ENCODE peak calls at places on chromosomes 3 and 15, in ten cellular contexts. F is AG09309, R is bronchial epithelial cell, B is mesothelial cell of epicardium, Y is OCI-LY7, M is heart left ventricle, N is A549, A is GM12865, V is WERI-Rb-1, H is Calu3. S is an unnamed sample.

GRCh38 chr3:71119171-71119570 is 464.4 kb downstream of the FOXP1 start:
- DNase-seq in F (no peak), R (peak), B (no peak), Y (no peak), M (no peak), N (no peak), A (no peak), V (no peak), H (no peak), S (no peak)

GRCh38 chr3:8343058-8343457 is 158.6 kb upstream of the LMCD1 start:
- DNase-seq in F (no peak), R (no peak), B (no peak), Y (no peak), M (no peak), N (no peak), A (no peak), V (no peak), H (no peak), S (no peak)

GRCh38 chr3:184317201-184317600 is 2.8 kb downstream of the EIF4G1 start:
- DNase-seq in F (no peak), R (no peak), B (no peak), Y (no peak), M (no peak), N (no peak), A (no peak), V (no peak), H (no peak), S (no peak)

GRCh38 chr3:169041677-169042171 is 621.8 kb downstream of the MECOM start:
- DNase-seq in F (peak), R (peak), B (no peak), Y (no peak), M (no peak), N (peak), A (no peak), V (no peak), H (no peak), S (no peak)

GRCh38 chr3:13479332-13479581 is 849 bp upstream of the HDAC11 start:
- DNase-seq in F (no peak), R (no peak), B (no peak), Y (no peak), M (peak), N (no peak), A (no peak), V (no peak), H (peak), S (no peak)

GRCh38 chr3:48678056-48678455 is 7.7 kb downstream of the NCKIPSD start:
- DNase-seq in F (no peak), R (no peak), B (no peak), Y (no peak), M (no peak), N (no peak), A (no peak), V (no peak), H (no peak), S (no peak)

GRCh38 chr3:170077406-170077805 is 39.6 kb downstream of the GPR160 start:
- DNase-seq in F (no peak), R (no peak), B (no peak), Y (peak), M (no peak), N (no peak), A (no peak), V (no peak), H (no peak), S (no peak)

GRCh38 chr15:68416158-68416535 is 15.8 kb downstream of the ITGA11 start:
- DNase-seq in F (no peak), R (no peak), B (no peak), Y (no peak), M (no peak), N (no peak), A (no peak), V (no peak), H (no peak), S (no peak)

GRCh38 chr3:112327371-112327951 is 5.5 kb upstream of the CD200 start:
- DNase-seq in F (peak), R (peak), B (no peak), Y (peak), M (no peak), N (peak), A (peak), V (peak), H (peak), S (peak)

GRCh38 chr3:194043516-194043915 is 92.4 kb upstream of the HES1 start:
- DNase-seq in F (peak), R (peak), B (no peak), Y (no peak), M (no peak), N (no peak), A (no peak), V (no peak), H (no peak), S (no peak)

GRCh38 chr15:98126326-98127090 is 166.0 kb downstream of the ARRDC4 start:
- DNase-seq in F (no peak), R (peak), B (no peak), Y (no peak), M (no peak), N (no peak), A (no peak), V (no peak), H (no peak), S (no peak)

GRCh38 chr3:197331131-197331530 is 32.7 kb upstream of the DLG1 start:
- DNase-seq in F (no peak), R (peak), B (no peak), Y (no peak), M (no peak), N (no peak), A (peak), V (no peak), H (no peak), S (no peak)

GRCh38 chr3:149449799-149450198 is 24.7 kb upstream of the TM4SF4 start:
- DNase-seq in F (no peak), R (no peak), B (no peak), Y (no peak), M (no peak), N (no peak), A (no peak), V (no peak), H (no peak), S (no peak)

GRCh38 chr15:35545316-35545824 is 595 bp downstream of the DPH6 start:
- DNase-seq in F (no peak), R (peak), B (peak), Y (peak), M (peak), N (peak), A (peak), V (peak), H (no peak), S (peak)

GRCh38 chr3:123412811-123413588 is 35.9 kb downstream of the ADCY5 start:
- DNase-seq in F (no peak), R (no peak), B (no peak), Y (no peak), M (peak), N (no peak), A (no peak), V (no peak), H (no peak), S (no peak)

GRCh38 chr15:75561888-75562287 is 17.2 kb downstream of the PTPN9 start:
- DNase-seq in F (no peak), R (no peak), B (no peak), Y (no peak), M (no peak), N (no peak), A (no peak), V (no peak), H (no peak), S (no peak)

GRCh38 chr15:75570119-75570518 is 9.0 kb downstream of the PTPN9 start:
- DNase-seq in F (no peak), R (no peak), B (no peak), Y (no peak), M (no peak), N (no peak), A (no peak), V (no peak), H (no peak), S (no peak)

GRCh38 chr15:75565062-75565970 is 13.8 kb downstream of the PTPN9 start:
- DNase-seq in F (no peak), R (no peak), B (no peak), Y (no peak), M (no peak), N (no peak), A (no peak), V (no peak), H (no peak), S (no peak)
- TF ChIP-seq CTCF in F (no peak), R (no peak), B (no peak), Y (no peak), M (no peak), N (no peak), A (no peak), V (no peak), H (no peak), S (no peak)

DNA sequence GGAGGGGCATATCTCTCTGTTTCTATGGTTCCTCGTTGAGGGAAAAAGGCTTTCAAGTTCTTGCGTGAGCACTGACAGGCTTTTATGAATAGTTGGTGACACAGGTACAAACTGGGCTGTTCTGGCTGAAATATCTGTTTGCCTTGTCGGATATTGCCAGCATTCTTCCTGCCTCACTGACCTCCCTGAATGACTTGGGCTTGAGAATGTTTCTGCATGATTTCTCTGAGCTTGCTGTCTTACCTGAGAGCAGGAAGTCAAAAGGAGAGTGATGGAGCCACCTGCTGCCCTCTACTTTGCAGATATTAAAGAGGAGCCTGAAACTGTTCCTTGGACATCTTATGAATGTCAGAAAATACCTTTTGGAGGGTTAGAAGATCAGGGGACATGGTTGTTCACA is 4.8 kb downstream of the GCNT3 start:
- DNase-seq in F (no peak), R (peak), B (no peak), Y (peak), M (no peak), N (peak), A (no peak), V (no peak), H (peak), S (no peak)
- TF ChIP-seq CTCF in F (no peak), R (peak), B (no peak), Y (peak), M (no peak), N (peak), A (no peak), V (no peak), H (peak), S (no peak)

DNA sequence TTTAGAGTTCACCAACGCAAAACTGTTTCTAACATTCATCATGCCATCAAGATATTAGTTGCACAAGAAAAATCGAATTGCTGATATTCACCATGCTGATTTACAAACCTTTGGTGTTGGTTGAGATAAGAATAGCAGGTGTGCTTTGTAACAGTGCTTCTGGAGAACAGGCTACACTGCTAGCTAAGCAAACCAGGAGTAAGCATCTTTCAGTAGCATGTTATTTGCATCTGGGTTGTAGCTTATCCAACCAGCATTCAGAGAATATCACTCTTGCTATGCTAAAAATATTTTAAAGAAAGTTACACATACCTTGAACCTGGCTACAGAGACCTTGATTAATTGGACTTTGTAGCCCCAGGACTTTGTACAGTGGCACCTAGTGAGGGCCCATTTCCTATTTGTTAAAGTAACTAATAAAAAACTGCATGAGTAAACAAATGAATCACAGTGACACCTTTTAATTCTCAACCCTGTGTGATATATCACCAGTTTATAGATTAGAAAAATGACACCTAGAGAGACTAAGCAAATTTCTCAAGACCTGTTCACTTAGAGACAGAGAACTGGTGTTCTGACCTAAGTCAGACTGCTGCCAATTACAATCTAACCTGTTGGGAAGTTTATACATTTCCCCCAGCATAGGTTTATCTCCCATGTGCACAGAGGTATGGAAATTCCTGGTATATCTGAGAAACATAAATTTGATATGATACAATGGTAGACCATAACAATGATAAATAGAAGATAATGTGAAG is 435.5 kb upstream of the TGFBR2 start:
- DNase-seq in F (no peak), R (peak), B (no peak), Y (no peak), M (no peak), N (no peak), A (no peak), V (no peak), H (peak), S (no peak)
- TF ChIP-seq CTCF in F (no peak), R (no peak), B (no peak), Y (no peak), M (no peak), N (no peak), A (no peak), V (no peak), H (no peak), S (no peak)

DNA sequence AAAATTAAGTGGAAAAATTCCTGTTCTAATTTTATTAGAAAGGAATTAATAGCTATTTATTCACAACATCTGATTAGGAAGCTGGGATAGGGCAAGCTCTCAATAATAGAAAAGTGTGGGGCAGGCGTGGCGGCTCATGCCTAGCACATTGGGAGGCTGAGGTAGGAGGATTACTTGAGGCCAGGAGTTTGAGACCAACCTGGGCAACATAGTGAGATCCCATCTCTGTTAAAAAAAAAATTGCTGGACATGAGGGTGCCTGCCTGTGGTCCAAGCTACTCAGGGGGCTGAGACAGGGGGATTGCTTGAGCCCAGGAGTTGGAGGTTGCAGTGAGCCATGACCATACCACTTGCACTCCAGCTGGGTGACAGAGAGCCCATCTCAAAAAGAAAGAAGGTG is 119.6 kb downstream of the TCF12 start:
- DNase-seq in F (no peak), R (no peak), B (no peak), Y (no peak), M (no peak), N (no peak), A (no peak), V (no peak), H (no peak), S (no peak)
- TF ChIP-seq CTCF in F (no peak), R (no peak), B (no peak), Y (no peak), M (no peak), N (no peak), A (no peak), V (no peak), H (no peak), S (no peak)

S was measured in endothelial cell.